ENCODE peak calls at places on chromosomes 12 and 14, in six cellular contexts. J is ovary, O is transverse colon, E is RWPE1, R is OCI-LY7, H is upper lobe of right lung. W is an unnamed sample.

GRCh38 chr14:54674342-54674741 is 107.4 kb downstream of the SAMD4A start:
- DNase-seq in J (no peak), O (no peak), E (no peak), R (no peak), H (no peak), W (no peak)

GRCh38 chr12:4217091-4217490 is 56.5 kb upstream of the CCND2 start:
- DNase-seq in J (no peak), O (no peak), E (no peak), R (no peak), H (no peak), W (no peak)

GRCh38 chr12:9742665-9743064 is 9.8 kb upstream of the CLECL1 start:
- DNase-seq in J (no peak), O (peak; percentile 33), E (no peak), R (no peak), H (no peak), W (no peak)

GRCh38 chr12:16112151-16112550 is 165.3 kb downstream of the SLC15A5 start:
- DNase-seq in J (no peak), O (no peak), E (no peak), R (no peak), H (no peak), W (no peak)

GRCh38 chr14:73283592-73284379 is 46.5 kb downstream of the PAPLN start:
- DNase-seq in J (no peak), O (no peak), E (no peak), R (no peak), H (no peak), W (no peak)

GRCh38 chr12:73769337-73769736 is 768.3 kb upstream of the ATXN7L3B start:
- DNase-seq in J (no peak), O (no peak), E (no peak), R (no peak), H (no peak), W (no peak)

GRCh38 chr12:57214398-57214781 is 2.2 kb upstream of the NXPH4 start:
- DNase-seq in J (peak; percentile 70), O (peak; percentile 70), E (peak; percentile 67), R (peak; percentile 84), H (no peak), W (peak; percentile 61)

GRCh38 chr14:37668646-37669045 is 73.2 kb downstream of the TTC6 start:
- DNase-seq in J (no peak), O (no peak), E (no peak), R (no peak), H (no peak), W (no peak)

GRCh38 chr12:30694971-30695326 is 720 bp downstream of the IPO8 start:
- DNase-seq in J (peak; percentile 46), O (peak; percentile 56), E (peak; percentile 67), R (peak; percentile 26), H (peak; percentile 78), W (peak; percentile 31)

GRCh38 chr12:51818567-51819300 is 29.8 kb downstream of the FIGNL2 start:
- DNase-seq in J (no peak), O (no peak), E (no peak), R (no peak), H (peak; percentile 29), W (peak; percentile 29)

GRCh38 chr12:89345376-89345775 is 6.9 kb downstream of the DUSP6 start:
- DNase-seq in J (no peak), O (no peak), E (no peak), R (no peak), H (no peak), W (no peak)

GRCh38 chr14:31263485-31264133 is 56.0 kb upstream of the HECTD1 start:
- DNase-seq in J (peak; percentile 38), O (peak; percentile 30), E (peak; percentile 92), R (no peak), H (no peak), W (peak; percentile 41)

GRCh38 chr14:89241265-89241664 is 175.8 kb downstream of the FOXN3 start:
- DNase-seq in J (no peak), O (no peak), E (no peak), R (no peak), H (no peak), W (no peak)

GRCh38 chr14:63875311-63875710 is 22.5 kb downstream of the SYNE2 start:
- DNase-seq in J (no peak), O (no peak), E (no peak), R (no peak), H (no peak), W (peak; percentile 39)

GRCh38 chr12:5376591-5377207 is 55.2 kb upstream of the NTF3 start:
- DNase-seq in J (no peak), O (peak; percentile 33), E (no peak), R (no peak), H (no peak), W (no peak)

GRCh38 chr14:104138891-104139459 is 588 bp downstream of the KIF26A start:
- DNase-seq in J (peak; percentile 40), O (no peak), E (no peak), R (no peak), H (peak; percentile 63), W (no peak)

GRCh38 chr14:100725587-100726387 is 905 bp upstream of the DLK1 start:
- DNase-seq in J (no peak), O (no peak), E (no peak), R (no peak), H (no peak), W (no peak)

GRCh38 chr12:131894981-131895639 is 688 bp downstream of the ULK1 start:
- DNase-seq in J (peak; percentile 68), O (peak; percentile 31), E (no peak), R (no peak), H (peak; percentile 68), W (peak; percentile 36)

GRCh38 chr12:43578782-43579181 is 26.8 kb upstream of the ADAMTS20 start:
- DNase-seq in J (no peak), O (no peak), E (no peak), R (no peak), H (no peak), W (no peak)

GRCh38 chr12:6899837-6900519 is 4.6 kb upstream of the LRRC23 start:
- DNase-seq in J (no peak), O (peak; percentile 85), E (no peak), R (no peak), H (peak; percentile 80), W (peak; percentile 56)

GRCh38 chr12:102816816-102817434 is 100.1 kb downstream of the PAH start:
- DNase-seq in J (no peak), O (no peak), E (peak; percentile 36), R (peak; percentile 27), H (no peak), W (no peak)

GRCh38 chr12:76346798-76347420 is 1.3 kb downstream of the BBS10 start:
- DNase-seq in J (no peak), O (no peak), E (peak; percentile 35), R (peak; percentile 63), H (no peak), W (no peak)

GRCh38 chr14:40028991-40029390 is 596.8 kb upstream of the FBXO33 start:
- DNase-seq in J (no peak), O (no peak), E (no peak), R (no peak), H (no peak), W (no peak)

GRCh38 chr12:122687091-122687490 is 16.1 kb downstream of the HCAR2 start:
- DNase-seq in J (no peak), O (peak; percentile 48), E (no peak), R (no peak), H (peak; percentile 88), W (no peak)

GRCh38 chr14:31205681-31206535 is 1.7 kb downstream of the HECTD1 start:
- DNase-seq in J (no peak), O (no peak), E (no peak), R (peak; percentile 46), H (no peak), W (no peak)

GRCh38 chr12:53045646-53046045 is 4.2 kb upstream of the TNS2 start:
- DNase-seq in J (no peak), O (no peak), E (no peak), R (no peak), H (no peak), W (peak; percentile 43)

GRCh38 chr14:76531821-76532318 is 155.9 kb downstream of the ESRRB start:
- DNase-seq in J (no peak), O (no peak), E (no peak), R (no peak), H (no peak), W (no peak)

GRCh38 chr12:6539276-6540134 is 5.2 kb downstream of the GAPDH start:
- DNase-seq in J (no peak), O (no peak), E (no peak), R (peak; percentile 19), H (no peak), W (no peak)

GRCh38 chr14:98210045-98210678 is 1061.8 kb downstream of the BCL11B start:
- DNase-seq in J (no peak), O (no peak), E (no peak), R (no peak), H (no peak), W (no peak)

DNA sequence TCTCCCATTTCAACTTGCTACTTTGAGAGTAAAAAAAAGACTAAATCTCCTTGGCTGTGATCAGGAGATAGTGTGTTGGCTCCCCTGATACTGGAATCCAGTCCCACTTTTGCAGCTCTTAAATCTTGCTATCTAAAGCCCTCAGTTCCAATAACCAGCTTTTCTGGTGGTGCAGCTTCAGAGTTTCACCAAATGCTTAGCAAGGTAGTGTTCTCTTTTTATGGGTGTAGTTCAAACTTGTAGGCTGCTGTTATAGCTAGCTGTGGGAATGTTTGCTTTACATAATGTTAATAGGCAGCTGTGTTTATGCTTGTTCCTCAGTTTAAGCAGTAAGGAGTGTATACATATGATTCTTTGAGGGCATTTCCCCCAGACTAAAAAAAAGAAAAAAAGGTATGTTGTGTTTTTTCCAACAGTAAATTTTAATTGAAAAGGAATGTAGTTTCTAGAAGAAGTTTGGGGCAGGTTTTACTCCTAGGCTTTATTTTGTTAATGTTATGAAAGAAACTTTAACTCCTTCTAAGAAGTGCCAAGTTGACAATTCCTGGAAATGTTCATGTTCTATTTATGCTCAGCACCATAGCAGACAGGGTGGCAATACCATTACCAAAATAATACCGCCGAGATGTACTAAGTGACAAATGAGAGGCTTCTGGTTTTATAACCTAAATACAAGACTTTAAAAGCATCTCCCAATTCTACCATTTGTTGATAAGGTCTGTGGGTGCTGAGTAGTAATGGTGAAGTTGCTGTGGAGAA is 12.1 kb downstream of the CRADD start:
- DNase-seq in J (no peak), O (no peak), E (no peak), R (no peak), H (no peak), W (no peak)
- TF ChIP-seq CTCF in J (no peak), O (no peak), E (no peak), R (no peak), H (no peak), W (no peak)

GRCh38 chr12:48192861-48193260 is 9.4 kb downstream of the CCDC184 start:
- DNase-seq in J (no peak), O (no peak), E (no peak), R (no peak), H (no peak), W (no peak)
- H3K27ac ChIP-seq in J (no peak overlapping the region), O (no peak overlapping the region), E (no peak overlapping the region), R (no peak overlapping the region), H (no peak overlapping the region), W (no peak overlapping the region)

GRCh38 chr12:22653790-22654189 is 28.8 kb downstream of the ETNK1 start:
- DNase-seq in J (no peak), O (no peak), E (peak; percentile 10), R (no peak), H (no peak), W (no peak)

GRCh38 chr12:22653075-22653474 is 28.1 kb downstream of the ETNK1 start:
- DNase-seq in J (no peak), O (no peak), E (no peak), R (no peak), H (no peak), W (no peak)

GRCh38 chr12:22648668-22649067 is 23.7 kb downstream of the ETNK1 start:
- DNase-seq in J (no peak), O (no peak), E (no peak), R (no peak), H (no peak), W (no peak)
- TF ChIP-seq CTCF in J (no peak), O (no peak), E (no peak), R (no peak), H (no peak), W (no peak)

GRCh38 chr14:91586451-91586850 is 76.3 kb upstream of the PPP4R3A start:
- DNase-seq in J (no peak), O (no peak), E (no peak), R (no peak), H (no peak), W (no peak)
- H3K27ac ChIP-seq in J (no peak overlapping the region), O (no peak overlapping the region), E (no peak overlapping the region), R (no peak overlapping the region), H (no peak overlapping the region), W (no peak overlapping the region)

W was measured in uterus.